ENCODE peak calls at places on chromosome 6, in four cellular contexts. M is spleen, P is heart right ventricle, O is lower lobe of right lung. K is an unnamed sample. For H3K9me3, the result is how much of the 10 kb centered on the place peaks cover.

GRCh38 chr6:103522045-103522444 is 1337.7 kb downstream of the HACE1 start:
- DNase-seq in M (no peak), O (peak), P (no peak), K (no peak)

GRCh38 chr6:7431594-7432390 is 42.2 kb downstream of the RIOK1 start:
- DNase-seq in O (no peak), P (no peak), M (no peak), K (no peak)

GRCh38 chr6:82442320-82442719 is 78.7 kb downstream of the TPBG start:
- DNase-seq in M (no peak), O (no peak), P (no peak), K (no peak)

GRCh38 chr6:106257195-106257594 is 68.4 kb downstream of the ATG5 start:
- DNase-seq in O (no peak), P (no peak), M (no peak), K (no peak)

GRCh38 chr6:107661291-107661690 is 162.8 kb downstream of the SCML4 start:
- DNase-seq in P (no peak), M (no peak), O (no peak), K (no peak)

GRCh38 chr6:143583542-143584330 is 72.2 kb upstream of the FUCA2 start:
- DNase-seq in P (no peak), M (no peak), O (no peak), K (no peak)

GRCh38 chr6:32529697-32530429 is at the start of gene HLA-DRB5:
- DNase-seq in P (peak), M (peak), O (peak), K (peak)

GRCh38 chr6:16199792-16200191 is 38.6 kb upstream of the GMPR start:
- DNase-seq in M (no peak), P (no peak), O (no peak), K (no peak)

GRCh38 chr6:84512396-84512795 is 252.0 kb downstream of the TBX18 start:
- DNase-seq in P (no peak), O (no peak), M (no peak), K (no peak)

GRCh38 chr6:132830236-132830799 is 15.9 kb downstream of the RPS12 start:
- DNase-seq in O (no peak), P (peak), M (no peak), K (no peak)

GRCh38 chr6:38095054-38095453 is 275.5 kb downstream of the ZFAND3 start:
- DNase-seq in P (no peak), O (no peak), M (no peak), K (no peak)

GRCh38 chr6:8085053-8085511 is 17.3 kb downstream of the EEF1E1 start:
- DNase-seq in M (no peak), O (no peak), P (no peak), K (peak)

GRCh38 chr6:30557683-30557981 is 537 bp downstream of the PRR3 start:
- DNase-seq in M (no peak), O (no peak), P (no peak), K (no peak)

GRCh38 chr6:105609375-105609991 is 206.6 kb upstream of the PREP start:
- DNase-seq in M (no peak), P (peak), O (peak), K (peak)

GRCh38 chr6:17116090-17116387 is 14.2 kb downstream of the STMND1 start:
- DNase-seq in O (no peak), M (no peak), P (no peak), K (no peak)

GRCh38 chr6:170460606-170461005 is 92.5 kb downstream of the PSMB1 start:
- DNase-seq in M (peak), O (no peak), P (no peak), K (no peak)

GRCh38 chr6:170461111-170461510 is 92.0 kb downstream of the PSMB1 start:
- DNase-seq in P (no peak), O (no peak), M (peak), K (no peak)

GRCh38 chr6:170456886-170457698 is 96.0 kb downstream of the PSMB1 start:
- DNase-seq in M (peak), O (no peak), P (no peak), K (peak)

GRCh38 chr6:170461556-170462365 is 91.3 kb downstream of the PSMB1 start:
- DNase-seq in P (no peak), O (no peak), M (peak), K (no peak)

GRCh38 chr6:170459451-170459850 is 93.7 kb downstream of the PSMB1 start:
- DNase-seq in P (peak), O (peak), M (peak), K (peak)
- H3K4me3 ChIP-seq in P (peak), O (peak), M (no peak), K (no peak)

GRCh38 chr6:28153546-28153945 is 11.9 kb downstream of the ZKSCAN8 start:
- DNase-seq in M (no peak), P (no peak), O (no peak), K (no peak)
- H3K9me3 ChIP-seq in M (under half), P (under half), O (under half), K (under half)

GRCh38 chr6:44674226-44675155 is 287.0 kb downstream of the CDC5L start:
- DNase-seq in M (no peak), O (no peak), P (no peak), K (no peak)

GRCh38 chr6:44678252-44678935 is 290.9 kb downstream of the CDC5L start:
- DNase-seq in O (no peak), P (no peak), M (no peak), K (no peak)

GRCh38 chr6:44675449-44675848 is 287.9 kb downstream of the CDC5L start:
- DNase-seq in M (no peak), P (no peak), O (no peak), K (no peak)

GRCh38 chr6:44676826-44677433 is 289.4 kb downstream of the CDC5L start:
- DNase-seq in O (no peak), M (no peak), P (no peak), K (no peak)

DNA sequence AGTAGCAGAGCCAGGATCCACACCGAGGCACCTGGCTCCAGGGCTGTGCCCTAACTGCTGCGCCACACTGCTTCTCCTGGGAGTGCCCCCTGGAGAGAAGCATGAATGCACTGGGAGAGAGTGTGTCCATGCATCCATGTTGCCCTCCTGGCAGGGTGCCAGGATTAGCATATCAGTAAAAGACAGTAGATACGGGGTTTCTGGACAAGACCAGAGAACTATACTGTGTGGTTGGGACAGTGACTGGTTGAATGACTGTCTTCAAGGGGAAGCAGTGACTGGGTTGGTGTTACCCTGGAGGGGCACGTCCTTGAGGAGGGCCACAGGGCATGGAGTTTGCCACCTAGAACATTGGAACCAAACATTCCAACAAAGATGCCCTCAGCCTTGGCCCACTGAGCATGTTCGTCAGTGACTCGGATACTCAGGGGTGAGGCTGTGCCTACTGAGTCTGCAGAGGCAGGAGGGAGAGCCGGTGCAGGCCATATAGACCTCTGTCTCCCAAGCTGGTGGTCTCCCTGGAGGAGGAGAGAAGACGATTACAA is 288.8 kb downstream of the CDC5L start:
- DNase-seq in M (no peak), P (no peak), O (no peak), K (no peak)
- H3K4me3 ChIP-seq in M (no peak), P (no peak), O (no peak), K (no peak)

GRCh38 chr6:169407338-169407737 is 153.7 kb upstream of the THBS2 start:
- DNase-seq in O (no peak), P (no peak), M (no peak), K (no peak)
- H3K9me3 ChIP-seq in O (under half), P (under half), M (under half), K (under half)

DNA sequence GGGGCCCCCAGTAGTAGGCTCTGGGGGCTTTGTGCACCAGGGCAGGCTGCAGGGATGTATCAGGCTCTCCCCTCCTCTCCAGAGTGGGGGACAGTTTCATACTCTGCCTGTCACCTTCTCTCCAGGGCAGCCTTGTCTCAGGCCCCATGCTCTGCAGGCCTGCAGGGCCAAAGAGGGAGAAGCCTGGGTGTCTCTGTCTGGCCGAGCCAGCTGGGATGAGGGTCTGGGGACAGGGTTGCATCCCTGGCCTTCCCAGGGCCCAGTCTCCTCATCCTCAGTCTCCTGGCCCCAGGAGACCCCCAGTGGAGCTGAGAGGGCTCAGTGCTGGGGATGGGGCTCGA is 14.8 kb upstream of the IP6K3 start:
- DNase-seq in O (no peak), P (no peak), M (no peak), K (no peak)
- H3K4me3 ChIP-seq in O (no peak), P (no peak), M (no peak), K (no peak)

GRCh38 chr6:921400-921799 is 228.5 kb upstream of the EXOC2 start:
- DNase-seq in O (no peak), M (no peak), P (no peak), K (no peak)

GRCh38 chr6:917939-918338 is 225.0 kb upstream of the EXOC2 start:
- DNase-seq in M (no peak), O (no peak), P (no peak), K (no peak)

GRCh38 chr6:920512-920911 is 227.6 kb upstream of the EXOC2 start:
- DNase-seq in P (no peak), M (no peak), O (no peak), K (no peak)

GRCh38 chr6:917296-917695 is 224.4 kb upstream of the EXOC2 start:
- DNase-seq in O (no peak), P (no peak), M (no peak), K (no peak)

GRCh38 chr6:919499-919898 is 226.6 kb upstream of the EXOC2 start:
- DNase-seq in M (no peak), P (no peak), O (no peak), K (no peak)
- H3K9me3 ChIP-seq in M (half or more), P (under half), O (under half), K (under half)

DNA sequence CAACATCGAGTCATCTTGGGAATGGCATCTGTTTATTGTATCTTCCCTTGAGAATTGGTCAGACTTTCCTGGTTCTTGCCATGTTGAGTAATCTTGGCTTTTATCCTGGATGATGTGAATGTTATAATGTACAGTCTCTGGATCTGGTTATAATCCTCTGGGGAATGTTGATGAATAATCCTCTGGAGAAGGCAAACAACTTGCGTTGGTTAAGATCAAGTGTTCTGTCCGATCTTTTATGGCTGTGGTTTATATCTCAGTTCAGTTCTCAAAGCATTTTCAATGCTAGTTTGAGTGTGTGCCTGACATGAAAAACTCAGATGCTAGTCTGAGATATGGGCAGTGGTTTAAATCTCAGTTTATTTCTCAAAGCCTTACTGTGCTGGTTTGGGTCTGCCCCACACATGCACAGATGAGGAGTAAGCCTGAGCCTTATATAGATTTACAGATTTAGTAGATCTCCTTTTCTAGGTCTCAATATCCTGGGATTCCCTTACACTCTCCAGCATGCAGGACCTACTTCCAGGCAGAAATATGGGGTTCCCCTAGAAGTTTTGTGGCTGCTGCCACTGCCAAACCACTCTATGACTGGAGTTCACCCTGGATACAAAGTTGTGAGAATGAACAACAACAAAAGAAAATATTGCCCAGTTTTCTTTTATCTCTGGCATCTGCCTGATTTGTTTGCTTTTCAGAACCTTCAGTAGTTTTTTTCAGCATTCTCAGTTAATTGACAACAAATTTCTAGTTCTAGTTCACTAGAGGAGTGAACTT is 191.8 kb upstream of the MAN1A1 start:
- DNase-seq in O (no peak), P (no peak), M (no peak), K (no peak)
- H3K4me3 ChIP-seq in O (no peak), P (no peak), M (no peak), K (no peak)

GRCh38 chr6:137487181-137487910 is 6.8 kb downstream of the OLIG3 start:
- DNase-seq in M (no peak), P (no peak), O (no peak), K (no peak)

GRCh38 chr6:137489410-137490371 is 4.5 kb downstream of the OLIG3 start:
- DNase-seq in P (no peak), M (no peak), O (peak), K (no peak)

GRCh38 chr6:137490506-137490905 is 3.7 kb downstream of the OLIG3 start:
- DNase-seq in P (no peak), M (no peak), O (no peak), K (no peak)

GRCh38 chr6:137487947-137488735 is 6.1 kb downstream of the OLIG3 start:
- DNase-seq in P (no peak), O (no peak), M (no peak), K (no peak)

DNA sequence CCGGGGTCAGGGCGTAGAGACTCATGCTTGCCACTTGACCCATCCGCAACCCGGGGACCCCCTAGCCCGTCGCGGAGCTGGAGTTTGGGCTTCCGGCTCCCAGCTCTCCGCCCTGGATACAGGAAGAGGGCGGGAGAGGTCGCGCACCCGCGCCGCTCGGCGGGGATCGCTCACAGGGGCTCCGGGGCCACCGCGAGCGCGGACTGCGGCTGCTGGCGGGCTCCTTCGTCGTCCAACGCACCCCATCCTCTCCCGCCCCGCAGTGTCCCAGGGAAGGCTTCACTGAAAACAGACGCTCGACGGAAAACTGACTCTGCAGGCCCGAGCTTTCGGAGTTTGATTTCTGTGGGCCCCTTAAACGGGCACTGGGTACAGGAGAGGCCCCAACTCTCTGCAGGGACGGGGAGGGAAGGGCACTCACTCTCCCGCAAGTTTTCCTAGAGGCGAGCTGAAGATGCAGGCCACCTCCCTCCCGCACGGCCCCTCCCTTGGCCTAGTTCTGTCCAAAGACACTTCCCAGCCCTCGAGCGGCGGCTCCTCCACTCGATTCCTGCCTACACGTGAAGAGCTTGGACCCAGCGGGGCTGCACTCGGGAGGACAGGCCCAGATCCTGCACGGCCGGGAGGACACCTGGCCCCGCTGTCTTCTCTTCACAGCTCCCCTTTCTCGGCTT is 5.3 kb downstream of the OLIG3 start:
- DNase-seq in M (no peak), P (no peak), O (peak), K (peak)
- H3K9me3 ChIP-seq in M (under half), P (under half), O (under half), K (under half)

GRCh38 chr6:80872194-80872950 is 765.9 kb downstream of the BCKDHB start:
- DNase-seq in P (peak), O (no peak), M (no peak), K (peak)
- H3K4me3 ChIP-seq in P (no peak), O (no peak), M (no peak), K (no peak)

GRCh38 chr6:14467591-14467990 is 350.0 kb downstream of the CD83 start:
- DNase-seq in P (no peak), O (no peak), M (no peak), K (no peak)
- H3K9me3 ChIP-seq in P (under half), O (under half), M (under half), K (under half)

K was measured in right cardiac atrium.